ENCODE peak calls at places on chromosomes 11 and 22, in four cellular contexts. R, K, C and F are unnamed samples.

GRCh38 chr22:45462034-45462655 is 40.5 kb upstream of the FBLN1 start:
- DNase-seq in K (no peak), C (peak), R (no peak), F (no peak)

GRCh38 chr22:48567213-48567975 is 1260.3 kb downstream of the BRD1 start:
- DNase-seq in C (no peak), K (peak), R (no peak), F (no peak)

GRCh38 chr11:92211576-92212167 is 12.9 kb upstream of the FAT3 start:
- DNase-seq in K (peak), R (no peak), C (no peak), F (peak)

GRCh38 chr22:28885939-28886338 is 2.6 kb downstream of the ZNRF3 start:
- DNase-seq in C (no peak), R (no peak), K (no peak), F (no peak)

GRCh38 chr22:44668190-44668885 is 33.7 kb upstream of the PRR5 start:
- DNase-seq in C (no peak), K (no peak), R (no peak), F (no peak)

GRCh38 chr22:48750826-48751440 is 1076.7 kb downstream of the BRD1 start:
- DNase-seq in K (no peak), C (no peak), R (no peak), F (no peak)

GRCh38 chr11:93700830-93701229 is 39.3 kb downstream of the CEP295 start:
- DNase-seq in R (no peak), C (no peak), K (no peak), F (no peak)

GRCh38 chr22:31161386-31161785 is 1.4 kb downstream of the RNF185 start:
- DNase-seq in K (no peak), R (no peak), C (no peak), F (no peak)

GRCh38 chr22:36348760-36349159 is 39.0 kb downstream of the MYH9 start:
- DNase-seq in C (no peak), K (no peak), R (no peak), F (no peak)

GRCh38 chr11:67645521-67646457 is 4.7 kb downstream of the ACY3 start:
- DNase-seq in R (no peak), C (peak), K (no peak), F (no peak)

GRCh38 chr11:78045851-78046485 is 17.7 kb upstream of the THRSP start:
- DNase-seq in R (peak), K (peak), C (peak), F (peak)

GRCh38 chr22:47445212-47445611 is 682.8 kb downstream of the TBC1D22A start:
- DNase-seq in C (no peak), R (no peak), K (no peak), F (no peak)

GRCh38 chr11:119591836-119592310 is 137.1 kb downstream of the NECTIN1 start:
- DNase-seq in C (no peak), K (no peak), R (no peak), F (no peak)

GRCh38 chr11:8942518-8943066 is at the start of gene ASCL3:
- DNase-seq in K (no peak), C (no peak), R (no peak), F (no peak)

GRCh38 chr11:72758690-72759389 is 6.6 kb upstream of the ARAP1 start:
- DNase-seq in C (no peak), R (no peak), K (no peak), F (no peak)